ENCODE peak calls at places on chromosomes 11 and 22, in seven cellular contexts. One of them, this sample, is unnamed. For H3K4me1, the result is how much of the 10 kb centered on the place peaks cover.

GRCh38 chr11:6635082-6635932 is 16.1 kb upstream of the TPP1 start:
- DNase-seq in IMR-90: peak
- DNase-seq in aorta: no peak
- DNase-seq in body of pancreas: no peak
- DNase-seq in heart right ventricle: peak
- DNase-seq in CD4-positive, CD25-positive, alpha-beta regulatory T cell: no peak
- DNase-seq in cardiac muscle cell: peak
- DNase-seq in this sample: no peak

GRCh38 chr22:47143249-47143938 is 380.9 kb downstream of the TBC1D22A start:
- DNase-seq in CD4-positive, CD25-positive, alpha-beta regulatory T cell: no peak
- DNase-seq in cardiac muscle cell: no peak
- DNase-seq in heart right ventricle: no peak
- DNase-seq in aorta: no peak
- DNase-seq in body of pancreas: peak
- DNase-seq in IMR-90: no peak
- DNase-seq in this sample: no peak

GRCh38 chr11:130249371-130249770 is 65.3 kb downstream of the ZBTB44 start:
- DNase-seq in CD4-positive, CD25-positive, alpha-beta regulatory T cell: no peak
- DNase-seq in IMR-90: no peak
- DNase-seq in aorta: no peak
- DNase-seq in body of pancreas: no peak
- DNase-seq in cardiac muscle cell: no peak
- DNase-seq in heart right ventricle: no peak
- DNase-seq in this sample: no peak

GRCh38 chr11:15807827-15808226 is 548.5 kb downstream of the SOX6 start:
- DNase-seq in body of pancreas: no peak
- DNase-seq in IMR-90: no peak
- DNase-seq in cardiac muscle cell: peak
- DNase-seq in heart right ventricle: no peak
- DNase-seq in aorta: no peak
- DNase-seq in CD4-positive, CD25-positive, alpha-beta regulatory T cell: no peak
- DNase-seq in this sample: no peak

GRCh38 chr11:34682822-34683221 is 61.9 kb downstream of the EHF start:
- DNase-seq in IMR-90: peak
- DNase-seq in heart right ventricle: no peak
- DNase-seq in cardiac muscle cell: peak
- DNase-seq in aorta: no peak
- DNase-seq in CD4-positive, CD25-positive, alpha-beta regulatory T cell: no peak
- DNase-seq in body of pancreas: no peak
- DNase-seq in this sample: no peak

GRCh38 chr22:23281406-23282088 is 101.2 kb downstream of the BCR start:
- DNase-seq in heart right ventricle: peak
- DNase-seq in aorta: peak
- DNase-seq in CD4-positive, CD25-positive, alpha-beta regulatory T cell: peak
- DNase-seq in cardiac muscle cell: peak
- DNase-seq in body of pancreas: peak
- DNase-seq in IMR-90: peak
- DNase-seq in this sample: peak

GRCh38 chr11:45089845-45090499 is 56.5 kb upstream of the PRDM11 start:
- DNase-seq in body of pancreas: no peak
- DNase-seq in CD4-positive, CD25-positive, alpha-beta regulatory T cell: no peak
- DNase-seq in cardiac muscle cell: peak
- DNase-seq in IMR-90: peak
- DNase-seq in aorta: no peak
- DNase-seq in heart right ventricle: no peak
- DNase-seq in this sample: no peak

GRCh38 chr11:13388741-13389140 is 74.3 kb downstream of the BTBD10 start:
- DNase-seq in heart right ventricle: no peak
- DNase-seq in IMR-90: no peak
- DNase-seq in CD4-positive, CD25-positive, alpha-beta regulatory T cell: no peak
- DNase-seq in cardiac muscle cell: no peak
- DNase-seq in aorta: no peak
- DNase-seq in body of pancreas: no peak
- DNase-seq in this sample: no peak

GRCh38 chr11:128246364-128247234 is 340.8 kb downstream of the ETS1 start:
- DNase-seq in body of pancreas: no peak
- DNase-seq in CD4-positive, CD25-positive, alpha-beta regulatory T cell: no peak
- DNase-seq in heart right ventricle: no peak
- DNase-seq in cardiac muscle cell: peak
- DNase-seq in aorta: peak
- DNase-seq in IMR-90: peak
- DNase-seq in this sample: no peak

GRCh38 chr11:32436751-32437405 is 1.5 kb upstream of the WT1 start:
- DNase-seq in heart right ventricle: no peak
- DNase-seq in aorta: no peak
- DNase-seq in CD4-positive, CD25-positive, alpha-beta regulatory T cell: no peak
- DNase-seq in IMR-90: no peak
- DNase-seq in body of pancreas: no peak
- DNase-seq in cardiac muscle cell: peak
- DNase-seq in this sample: no peak

GRCh38 chr11:78350101-78350645 is 67.4 kb downstream of the GAB2 start:
- DNase-seq in body of pancreas: no peak
- DNase-seq in cardiac muscle cell: peak
- DNase-seq in IMR-90: peak
- DNase-seq in CD4-positive, CD25-positive, alpha-beta regulatory T cell: no peak
- DNase-seq in aorta: no peak
- DNase-seq in heart right ventricle: peak
- DNase-seq in this sample: no peak

GRCh38 chr11:22337571-22338464 is at the start of gene SLC17A6:
- DNase-seq in body of pancreas: no peak
- DNase-seq in aorta: no peak
- DNase-seq in heart right ventricle: peak
- DNase-seq in IMR-90: peak
- DNase-seq in cardiac muscle cell: peak
- DNase-seq in CD4-positive, CD25-positive, alpha-beta regulatory T cell: no peak
- DNase-seq in this sample: no peak

GRCh38 chr11:129282634-129283033 is 90.5 kb upstream of the ARHGAP32 start:
- DNase-seq in cardiac muscle cell: no peak
- DNase-seq in CD4-positive, CD25-positive, alpha-beta regulatory T cell: no peak
- DNase-seq in heart right ventricle: no peak
- DNase-seq in aorta: no peak
- DNase-seq in IMR-90: no peak
- DNase-seq in body of pancreas: no peak
- DNase-seq in this sample: no peak

GRCh38 chr11:76592025-76592914 is 78.3 kb downstream of the LRRC32 start:
- DNase-seq in aorta: no peak
- DNase-seq in cardiac muscle cell: no peak
- DNase-seq in body of pancreas: no peak
- DNase-seq in IMR-90: no peak
- DNase-seq in heart right ventricle: no peak
- DNase-seq in CD4-positive, CD25-positive, alpha-beta regulatory T cell: no peak
- DNase-seq in this sample: peak

GRCh38 chr22:25062378-25063095 is 110.0 kb downstream of the KIAA1671 start:
- DNase-seq in CD4-positive, CD25-positive, alpha-beta regulatory T cell: peak
- DNase-seq in body of pancreas: no peak
- DNase-seq in heart right ventricle: no peak
- DNase-seq in IMR-90: no peak
- DNase-seq in cardiac muscle cell: no peak
- DNase-seq in aorta: peak
- DNase-seq in this sample: peak

GRCh38 chr11:19777342-19778102 is 64.9 kb downstream of the NAV2 start:
- DNase-seq in cardiac muscle cell: peak
- DNase-seq in body of pancreas: peak
- DNase-seq in heart right ventricle: no peak
- DNase-seq in aorta: no peak
- DNase-seq in CD4-positive, CD25-positive, alpha-beta regulatory T cell: no peak
- DNase-seq in IMR-90: peak
- DNase-seq in this sample: no peak

GRCh38 chr11:64843971-64844329 is 503 bp downstream of the CDC42BPG start:
- DNase-seq in cardiac muscle cell: no peak
- DNase-seq in CD4-positive, CD25-positive, alpha-beta regulatory T cell: no peak
- DNase-seq in body of pancreas: no peak
- DNase-seq in IMR-90: no peak
- DNase-seq in heart right ventricle: no peak
- DNase-seq in aorta: no peak
- DNase-seq in this sample: no peak

GRCh38 chr11:64842851-64843841 is 1.3 kb downstream of the CDC42BPG start:
- DNase-seq in cardiac muscle cell: no peak
- DNase-seq in aorta: no peak
- DNase-seq in heart right ventricle: no peak
- DNase-seq in IMR-90: no peak
- DNase-seq in CD4-positive, CD25-positive, alpha-beta regulatory T cell: no peak
- DNase-seq in body of pancreas: peak
- DNase-seq in this sample: no peak

GRCh38 chr11:64846998-64847666 is 2.7 kb upstream of the CDC42BPG start:
- DNase-seq in heart right ventricle: peak
- DNase-seq in aorta: peak
- DNase-seq in cardiac muscle cell: peak
- DNase-seq in IMR-90: peak
- DNase-seq in CD4-positive, CD25-positive, alpha-beta regulatory T cell: peak
- DNase-seq in body of pancreas: peak
- DNase-seq in this sample: peak

GRCh38 chr11:64844330-64845124 is at the start of gene CDC42BPG:
- DNase-seq in cardiac muscle cell: peak
- DNase-seq in body of pancreas: peak
- DNase-seq in aorta: peak
- DNase-seq in heart right ventricle: no peak
- DNase-seq in IMR-90: peak
- DNase-seq in CD4-positive, CD25-positive, alpha-beta regulatory T cell: peak
- DNase-seq in this sample: peak

GRCh38 chr11:64845125-64845735 is 777 bp upstream of the CDC42BPG start:
- DNase-seq in IMR-90: no peak
- DNase-seq in CD4-positive, CD25-positive, alpha-beta regulatory T cell: no peak
- DNase-seq in cardiac muscle cell: no peak
- DNase-seq in heart right ventricle: no peak
- DNase-seq in body of pancreas: no peak
- DNase-seq in aorta: peak
- DNase-seq in this sample: no peak
- H3K4me3 ChIP-seq in IMR-90: no peak
- H3K4me3 ChIP-seq in CD4-positive, CD25-positive, alpha-beta regulatory T cell: no peak
- H3K4me3 ChIP-seq in cardiac muscle cell: peak
- H3K4me3 ChIP-seq in heart right ventricle: no peak
- H3K4me3 ChIP-seq in body of pancreas: peak
- H3K4me3 ChIP-seq in aorta: no peak
- H3K4me3 ChIP-seq in this sample: peak

GRCh38 chr11:14793546-14793945 is 98.5 kb downstream of the CYP2R1 start:
- DNase-seq in aorta: no peak
- DNase-seq in heart right ventricle: no peak
- DNase-seq in CD4-positive, CD25-positive, alpha-beta regulatory T cell: no peak
- DNase-seq in body of pancreas: no peak
- DNase-seq in IMR-90: no peak
- DNase-seq in cardiac muscle cell: peak
- DNase-seq in this sample: no peak

GRCh38 chr11:14784230-14784629 is 107.8 kb downstream of the CYP2R1 start:
- DNase-seq in heart right ventricle: no peak
- DNase-seq in cardiac muscle cell: no peak
- DNase-seq in aorta: no peak
- DNase-seq in body of pancreas: no peak
- DNase-seq in CD4-positive, CD25-positive, alpha-beta regulatory T cell: no peak
- DNase-seq in IMR-90: no peak
- DNase-seq in this sample: no peak

DNA sequence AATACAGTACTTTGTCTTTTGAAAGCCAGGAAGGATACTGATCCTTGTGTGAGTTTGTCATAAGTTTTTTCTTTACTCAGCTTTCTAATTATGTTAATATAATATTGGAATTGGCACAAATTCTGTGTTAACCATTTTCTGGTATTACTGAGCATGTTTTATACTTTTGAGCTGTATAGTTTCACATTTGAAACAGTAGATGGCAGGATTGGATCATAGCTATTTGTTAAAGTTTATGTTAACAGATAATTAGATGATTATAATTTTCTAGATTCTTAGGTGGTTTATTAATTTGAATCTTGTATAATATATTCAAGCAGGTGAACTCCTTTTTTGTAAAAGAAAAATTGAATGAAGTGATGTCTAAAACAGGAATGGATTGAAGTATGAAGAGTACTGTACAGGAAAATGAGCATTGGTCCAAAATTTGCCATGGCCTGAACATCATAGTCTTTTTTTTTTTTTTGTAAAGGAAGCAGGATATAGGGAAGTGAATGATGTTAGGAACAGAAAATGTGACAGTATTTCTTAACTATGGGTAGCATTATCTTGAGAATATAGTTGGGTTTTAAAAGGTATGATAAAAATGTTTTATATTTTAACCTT is 102.0 kb downstream of the CYP2R1 start:
- DNase-seq in aorta: no peak
- DNase-seq in CD4-positive, CD25-positive, alpha-beta regulatory T cell: no peak
- DNase-seq in cardiac muscle cell: peak
- DNase-seq in IMR-90: peak
- DNase-seq in heart right ventricle: no peak
- DNase-seq in body of pancreas: no peak
- DNase-seq in this sample: peak
- H3K27ac ChIP-seq in aorta: no peak
- H3K27ac ChIP-seq in CD4-positive, CD25-positive, alpha-beta regulatory T cell: no peak
- H3K27ac ChIP-seq in cardiac muscle cell: no peak
- H3K27ac ChIP-seq in IMR-90: no peak
- H3K27ac ChIP-seq in heart right ventricle: no peak
- H3K27ac ChIP-seq in body of pancreas: no peak
- H3K27ac ChIP-seq in this sample: no peak

GRCh38 chr11:74002832-74003231 is 6.1 kb downstream of the UCP3 start:
- DNase-seq in heart right ventricle: no peak
- DNase-seq in CD4-positive, CD25-positive, alpha-beta regulatory T cell: no peak
- DNase-seq in body of pancreas: no peak
- DNase-seq in aorta: no peak
- DNase-seq in IMR-90: no peak
- DNase-seq in cardiac muscle cell: no peak
- DNase-seq in this sample: no peak

GRCh38 chr11:74001822-74002286 is 7.0 kb downstream of the UCP3 start:
- DNase-seq in heart right ventricle: no peak
- DNase-seq in body of pancreas: no peak
- DNase-seq in cardiac muscle cell: no peak
- DNase-seq in CD4-positive, CD25-positive, alpha-beta regulatory T cell: no peak
- DNase-seq in IMR-90: no peak
- DNase-seq in aorta: peak
- DNase-seq in this sample: no peak

GRCh38 chr11:74005721-74006517 is 3.0 kb downstream of the UCP3 start:
- DNase-seq in IMR-90: no peak
- DNase-seq in aorta: no peak
- DNase-seq in CD4-positive, CD25-positive, alpha-beta regulatory T cell: no peak
- DNase-seq in heart right ventricle: no peak
- DNase-seq in body of pancreas: no peak
- DNase-seq in cardiac muscle cell: no peak
- DNase-seq in this sample: no peak

GRCh38 chr11:74004694-74005615 is 3.9 kb downstream of the UCP3 start:
- DNase-seq in cardiac muscle cell: no peak
- DNase-seq in CD4-positive, CD25-positive, alpha-beta regulatory T cell: peak
- DNase-seq in IMR-90: no peak
- DNase-seq in aorta: no peak
- DNase-seq in body of pancreas: no peak
- DNase-seq in heart right ventricle: no peak
- DNase-seq in this sample: peak

GRCh38 chr11:74004046-74004693 is 4.7 kb downstream of the UCP3 start:
- DNase-seq in IMR-90: no peak
- DNase-seq in body of pancreas: no peak
- DNase-seq in heart right ventricle: no peak
- DNase-seq in cardiac muscle cell: no peak
- DNase-seq in aorta: no peak
- DNase-seq in CD4-positive, CD25-positive, alpha-beta regulatory T cell: no peak
- DNase-seq in this sample: no peak
- H3K4me1 ChIP-seq in IMR-90: under half
- H3K4me1 ChIP-seq in body of pancreas: under half
- H3K4me1 ChIP-seq in heart right ventricle: under half
- H3K4me1 ChIP-seq in cardiac muscle cell: under half
- H3K4me1 ChIP-seq in aorta: under half
- H3K4me1 ChIP-seq in CD4-positive, CD25-positive, alpha-beta regulatory T cell: half or more
- H3K4me1 ChIP-seq in this sample: half or more

DNA sequence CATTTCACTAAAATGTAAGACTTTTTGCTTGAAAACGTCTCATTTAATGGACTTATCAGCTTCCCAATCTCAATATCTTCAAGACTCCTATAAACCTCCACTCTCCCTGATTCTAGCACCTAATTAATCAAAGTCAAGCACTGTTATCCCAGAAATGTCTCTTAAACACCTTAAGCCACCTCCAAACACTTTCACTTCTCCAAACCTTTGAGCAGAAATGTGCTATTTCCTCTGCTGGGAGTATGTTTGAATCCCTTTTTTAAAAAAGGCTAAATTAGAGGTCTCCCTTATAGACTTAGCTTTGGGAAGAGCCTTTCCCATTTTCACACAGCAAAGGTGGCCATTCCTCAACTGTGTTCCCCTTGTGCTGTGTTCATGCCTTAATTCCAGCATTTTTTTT is 146.2 kb upstream of the SYN3 start:
- DNase-seq in cardiac muscle cell: no peak
- DNase-seq in body of pancreas: no peak
- DNase-seq in CD4-positive, CD25-positive, alpha-beta regulatory T cell: no peak
- DNase-seq in heart right ventricle: no peak
- DNase-seq in IMR-90: no peak
- DNase-seq in aorta: no peak
- DNase-seq in this sample: no peak
- H3K4me3 ChIP-seq in cardiac muscle cell: no peak
- H3K4me3 ChIP-seq in body of pancreas: no peak
- H3K4me3 ChIP-seq in CD4-positive, CD25-positive, alpha-beta regulatory T cell: no peak
- H3K4me3 ChIP-seq in heart right ventricle: no peak
- H3K4me3 ChIP-seq in IMR-90: no peak
- H3K4me3 ChIP-seq in aorta: no peak
- H3K4me3 ChIP-seq in this sample: no peak

This sample was measured in CD8-positive, alpha-beta memory T cell.